ENCODE peak calls at places on chromosomes 7 and 10, in four cellular contexts. One of them, this sample, is unnamed.

GRCh38 chr7:119665791-119666190 is 607.2 kb upstream of the KCND2 start:
- DNase-seq in stomach: no peak
- DNase-seq in mesothelial cell of epicardium: no peak
- DNase-seq in hepatocyte: no peak
- DNase-seq in this sample: no peak

GRCh38 chr10:52314822-52315552 is 906 bp downstream of the DKK1 start:
- DNase-seq in hepatocyte: peak; percentile 30
- DNase-seq in mesothelial cell of epicardium: no peak
- DNase-seq in stomach: no peak
- DNase-seq in this sample: peak; percentile 41

GRCh38 chr10:74871595-74872382 is 45.4 kb downstream of the KAT6B start:
- DNase-seq in hepatocyte: peak; percentile 10
- DNase-seq in mesothelial cell of epicardium: no peak
- DNase-seq in stomach: no peak
- DNase-seq in this sample: no peak

GRCh38 chr7:116772423-116772852 is 89.9 kb upstream of the CAPZA2 start:
- DNase-seq in mesothelial cell of epicardium: no peak
- DNase-seq in stomach: no peak
- DNase-seq in hepatocyte: no peak
- DNase-seq in this sample: no peak

GRCh38 chr7:140533394-140533872 is 54.1 kb upstream of the MKRN1 start:
- DNase-seq in stomach: no peak
- DNase-seq in mesothelial cell of epicardium: no peak
- DNase-seq in hepatocyte: peak; percentile 41
- DNase-seq in this sample: no peak

GRCh38 chr10:116274141-116274861 is 1.3 kb upstream of the GFRA1 start:
- DNase-seq in mesothelial cell of epicardium: no peak
- DNase-seq in stomach: no peak
- DNase-seq in hepatocyte: peak; percentile 31
- DNase-seq in this sample: peak; percentile 58

GRCh38 chr7:49229246-49229645 is 304.9 kb downstream of the CDC14C start:
- DNase-seq in stomach: no peak
- DNase-seq in hepatocyte: no peak
- DNase-seq in mesothelial cell of epicardium: no peak
- DNase-seq in this sample: no peak

GRCh38 chr10:119489572-119490326 is 52.8 kb downstream of the RGS10 start:
- DNase-seq in stomach: peak; percentile 36
- DNase-seq in hepatocyte: peak; percentile 56
- DNase-seq in mesothelial cell of epicardium: peak; percentile 34
- DNase-seq in this sample: peak; percentile 79

GRCh38 chr7:139036901-139037300 is 1.1 kb upstream of the ZC3HAV1L start:
- DNase-seq in hepatocyte: no peak
- DNase-seq in stomach: no peak
- DNase-seq in mesothelial cell of epicardium: no peak
- DNase-seq in this sample: no peak

GRCh38 chr7:693280-693679 is 33.2 kb upstream of the DNAAF5 start:
- DNase-seq in hepatocyte: peak; percentile 1
- DNase-seq in stomach: no peak
- DNase-seq in mesothelial cell of epicardium: no peak
- DNase-seq in this sample: no peak

GRCh38 chr7:106613861-106614560 is 46.9 kb downstream of the CCDC71L start:
- DNase-seq in mesothelial cell of epicardium: no peak
- DNase-seq in hepatocyte: no peak
- DNase-seq in stomach: no peak
- DNase-seq in this sample: no peak

GRCh38 chr10:132354356-132355094 is 22.5 kb downstream of the LRRC27 start:
- DNase-seq in mesothelial cell of epicardium: no peak
- DNase-seq in hepatocyte: no peak
- DNase-seq in stomach: no peak
- DNase-seq in this sample: no peak

GRCh38 chr10:85922363-85923129 is 444.0 kb downstream of the GRID1 start:
- DNase-seq in stomach: no peak
- DNase-seq in hepatocyte: no peak
- DNase-seq in mesothelial cell of epicardium: no peak
- DNase-seq in this sample: no peak

GRCh38 chr10:52146766-52147165 is 167.3 kb upstream of the DKK1 start:
- DNase-seq in mesothelial cell of epicardium: no peak
- DNase-seq in hepatocyte: no peak
- DNase-seq in stomach: no peak
- DNase-seq in this sample: no peak

GRCh38 chr7:4612939-4613841 is 68.9 kb upstream of the FOXK1 start:
- DNase-seq in stomach: no peak
- DNase-seq in hepatocyte: no peak
- DNase-seq in mesothelial cell of epicardium: no peak
- DNase-seq in this sample: no peak

GRCh38 chr7:81161459-81162075 is 242.7 kb upstream of the SEMA3C start:
- DNase-seq in hepatocyte: peak; percentile 58
- DNase-seq in mesothelial cell of epicardium: no peak
- DNase-seq in stomach: no peak
- DNase-seq in this sample: no peak

GRCh38 chr7:30166155-30166840 is 31.5 kb downstream of the MTURN start:
- DNase-seq in hepatocyte: peak; percentile 42
- DNase-seq in mesothelial cell of epicardium: no peak
- DNase-seq in stomach: peak; percentile 41
- DNase-seq in this sample: no peak

GRCh38 chr7:91800389-91800788 is 80.1 kb downstream of the MTERF1 start:
- DNase-seq in mesothelial cell of epicardium: no peak
- DNase-seq in stomach: no peak
- DNase-seq in hepatocyte: no peak
- DNase-seq in this sample: peak; percentile 57

GRCh38 chr7:11060883-11061282 is 87.2 kb downstream of the PHF14 start:
- DNase-seq in mesothelial cell of epicardium: no peak
- DNase-seq in hepatocyte: no peak
- DNase-seq in stomach: no peak
- DNase-seq in this sample: no peak

GRCh38 chr7:117061751-117062150 is 108.5 kb downstream of the ST7 start:
- DNase-seq in stomach: no peak
- DNase-seq in hepatocyte: no peak
- DNase-seq in mesothelial cell of epicardium: no peak
- DNase-seq in this sample: no peak

GRCh38 chr10:78852447-78852846 is 216.3 kb upstream of the ZMIZ1 start:
- DNase-seq in mesothelial cell of epicardium: no peak
- DNase-seq in hepatocyte: no peak
- DNase-seq in stomach: no peak
- DNase-seq in this sample: no peak

GRCh38 chr7:99102361-99102760 is 41.5 kb downstream of the SMURF1 start:
- DNase-seq in stomach: no peak
- DNase-seq in mesothelial cell of epicardium: no peak
- DNase-seq in hepatocyte: no peak
- DNase-seq in this sample: no peak

GRCh38 chr10:110566472-110567200 is 859 bp upstream of the SMC3 start:
- DNase-seq in stomach: no peak
- DNase-seq in hepatocyte: no peak
- DNase-seq in mesothelial cell of epicardium: no peak
- DNase-seq in this sample: no peak

GRCh38 chr7:17663056-17663675 is 277.1 kb downstream of the SNX13 start:
- DNase-seq in mesothelial cell of epicardium: no peak
- DNase-seq in hepatocyte: peak; percentile 19
- DNase-seq in stomach: no peak
- DNase-seq in this sample: no peak

GRCh38 chr7:122867471-122867980 is 18.7 kb downstream of the CADPS2 start:
- DNase-seq in mesothelial cell of epicardium: no peak
- DNase-seq in hepatocyte: no peak
- DNase-seq in stomach: no peak
- DNase-seq in this sample: no peak

GRCh38 chr10:79482721-79483120 is 29.6 kb upstream of the EIF5AL1 start:
- DNase-seq in mesothelial cell of epicardium: no peak
- DNase-seq in hepatocyte: no peak
- DNase-seq in stomach: no peak
- DNase-seq in this sample: no peak

GRCh38 chr10:52314007-52314821 is at the start of gene DKK1:
- DNase-seq in stomach: peak; percentile 67
- DNase-seq in mesothelial cell of epicardium: peak; percentile 24
- DNase-seq in hepatocyte: peak; percentile 86
- DNase-seq in this sample: peak; percentile 76

GRCh38 chr7:50676754-50677153 is 105.9 kb downstream of the GRB10 start:
- DNase-seq in stomach: no peak
- DNase-seq in hepatocyte: no peak
- DNase-seq in mesothelial cell of epicardium: no peak
- DNase-seq in this sample: no peak

GRCh38 chr7:155260498-155260872 is 37.2 kb upstream of the INSIG1 start:
- DNase-seq in mesothelial cell of epicardium: no peak
- DNase-seq in stomach: no peak
- DNase-seq in hepatocyte: no peak
- DNase-seq in this sample: no peak

GRCh38 chr7:28301148-28301641 is 111.1 kb upstream of the CREB5 start:
- DNase-seq in hepatocyte: no peak
- DNase-seq in mesothelial cell of epicardium: no peak
- DNase-seq in stomach: no peak
- DNase-seq in this sample: no peak

GRCh38 chr10:60778978-60779668 is 845 bp downstream of the CDK1 start:
- DNase-seq in mesothelial cell of epicardium: no peak
- DNase-seq in hepatocyte: no peak
- DNase-seq in stomach: no peak
- DNase-seq in this sample: no peak

GRCh38 chr10:88986549-88987242 is 3.9 kb upstream of the FAS start:
- DNase-seq in stomach: peak; percentile 33
- DNase-seq in mesothelial cell of epicardium: no peak
- DNase-seq in hepatocyte: peak; percentile 65
- DNase-seq in this sample: peak; percentile 52

GRCh38 chr10:89540550-89540949 is 5.2 kb upstream of the SLC16A12 start:
- DNase-seq in stomach: no peak
- DNase-seq in hepatocyte: no peak
- DNase-seq in mesothelial cell of epicardium: no peak
- DNase-seq in this sample: no peak